ENCODE peak calls at places on chromosomes 13 and 19, in four cellular contexts. One of them, this sample, is unnamed.

GRCh38 chr13:75505327-75505726 is 23.4 kb upstream of the TBC1D4 start:
- DNase-seq in neuronal stem cell: no peak
- DNase-seq in lung microvascular endothelial cell: no peak
- DNase-seq in stimulated activated CD4-positive, alpha-beta T cell treated with anti-CD3 and anti-CD28 coated beads, Interleukin-2, amount 100 ng/mL, for 48 hours: no peak
- DNase-seq in this sample: no peak

GRCh38 chr19:3642987-3643386 is 16.4 kb upstream of the CACTIN start:
- DNase-seq in neuronal stem cell: no peak
- DNase-seq in lung microvascular endothelial cell: peak; percentile 28
- DNase-seq in stimulated activated CD4-positive, alpha-beta T cell treated with anti-CD3 and anti-CD28 coated beads, Interleukin-2, amount 100 ng/mL, for 48 hours: peak; percentile 29
- DNase-seq in this sample: no peak

GRCh38 chr19:41323430-41324125 is 13.6 kb downstream of the CCDC97 start:
- DNase-seq in neuronal stem cell: no peak
- DNase-seq in lung microvascular endothelial cell: peak; percentile 91
- DNase-seq in stimulated activated CD4-positive, alpha-beta T cell treated with anti-CD3 and anti-CD28 coated beads, Interleukin-2, amount 100 ng/mL, for 48 hours: no peak
- DNase-seq in this sample: no peak

GRCh38 chr13:18212873-18213272 is 968.8 kb downstream of the TUBA3C start:
- DNase-seq in neuronal stem cell: peak; percentile 32
- DNase-seq in lung microvascular endothelial cell: no peak
- DNase-seq in stimulated activated CD4-positive, alpha-beta T cell treated with anti-CD3 and anti-CD28 coated beads, Interleukin-2, amount 100 ng/mL, for 48 hours: no peak
- DNase-seq in this sample: no peak

GRCh38 chr19:15091918-15092753 is 10.1 kb downstream of the OR1I1 start:
- DNase-seq in neuronal stem cell: peak; percentile 72
- DNase-seq in lung microvascular endothelial cell: peak; percentile 78
- DNase-seq in stimulated activated CD4-positive, alpha-beta T cell treated with anti-CD3 and anti-CD28 coated beads, Interleukin-2, amount 100 ng/mL, for 48 hours: peak; percentile 44
- DNase-seq in this sample: no peak

GRCh38 chr13:46516624-46517318 is 36.2 kb upstream of the LRCH1 start:
- DNase-seq in neuronal stem cell: no peak
- DNase-seq in lung microvascular endothelial cell: no peak
- DNase-seq in stimulated activated CD4-positive, alpha-beta T cell treated with anti-CD3 and anti-CD28 coated beads, Interleukin-2, amount 100 ng/mL, for 48 hours: no peak
- DNase-seq in this sample: no peak

GRCh38 chr19:56136362-56136761 is 4.7 kb upstream of the ZNF444 start:
- DNase-seq in neuronal stem cell: no peak
- DNase-seq in lung microvascular endothelial cell: no peak
- DNase-seq in stimulated activated CD4-positive, alpha-beta T cell treated with anti-CD3 and anti-CD28 coated beads, Interleukin-2, amount 100 ng/mL, for 48 hours: no peak
- DNase-seq in this sample: no peak

GRCh38 chr19:27828781-27829275 is 1384.1 kb downstream of the UQCRFS1 start:
- DNase-seq in neuronal stem cell: no peak
- DNase-seq in lung microvascular endothelial cell: no peak
- DNase-seq in stimulated activated CD4-positive, alpha-beta T cell treated with anti-CD3 and anti-CD28 coated beads, Interleukin-2, amount 100 ng/mL, for 48 hours: no peak
- DNase-seq in this sample: no peak

GRCh38 chr19:41901707-41902360 is 18.9 kb downstream of the ARHGEF1 start:
- DNase-seq in neuronal stem cell: no peak
- DNase-seq in lung microvascular endothelial cell: no peak
- DNase-seq in stimulated activated CD4-positive, alpha-beta T cell treated with anti-CD3 and anti-CD28 coated beads, Interleukin-2, amount 100 ng/mL, for 48 hours: no peak
- DNase-seq in this sample: no peak

GRCh38 chr13:34076943-34077703 is 259.2 kb downstream of the RFC3 start:
- DNase-seq in neuronal stem cell: no peak
- DNase-seq in lung microvascular endothelial cell: peak; percentile 32
- DNase-seq in stimulated activated CD4-positive, alpha-beta T cell treated with anti-CD3 and anti-CD28 coated beads, Interleukin-2, amount 100 ng/mL, for 48 hours: no peak
- DNase-seq in this sample: no peak

GRCh38 chr19:7907122-7907521 is 3.4 kb downstream of the MAP2K7 start:
- DNase-seq in neuronal stem cell: no peak
- DNase-seq in lung microvascular endothelial cell: no peak
- DNase-seq in stimulated activated CD4-positive, alpha-beta T cell treated with anti-CD3 and anti-CD28 coated beads, Interleukin-2, amount 100 ng/mL, for 48 hours: no peak
- DNase-seq in this sample: no peak

GRCh38 chr13:40024578-40024952 is 369.1 kb downstream of the COG6 start:
- DNase-seq in neuronal stem cell: no peak
- DNase-seq in lung microvascular endothelial cell: no peak
- DNase-seq in stimulated activated CD4-positive, alpha-beta T cell treated with anti-CD3 and anti-CD28 coated beads, Interleukin-2, amount 100 ng/mL, for 48 hours: no peak
- DNase-seq in this sample: no peak

GRCh38 chr13:63012016-63012415 is 1596.4 kb upstream of the PCDH20 start:
- DNase-seq in neuronal stem cell: no peak
- DNase-seq in lung microvascular endothelial cell: no peak
- DNase-seq in stimulated activated CD4-positive, alpha-beta T cell treated with anti-CD3 and anti-CD28 coated beads, Interleukin-2, amount 100 ng/mL, for 48 hours: no peak
- DNase-seq in this sample: no peak

GRCh38 chr13:29909975-29910674 is 59.7 kb upstream of the UBL3 start:
- DNase-seq in neuronal stem cell: no peak
- DNase-seq in lung microvascular endothelial cell: no peak
- DNase-seq in stimulated activated CD4-positive, alpha-beta T cell treated with anti-CD3 and anti-CD28 coated beads, Interleukin-2, amount 100 ng/mL, for 48 hours: no peak
- DNase-seq in this sample: no peak

GRCh38 chr13:100290165-100290801 is 201.4 kb downstream of the PCCA start:
- DNase-seq in neuronal stem cell: no peak
- DNase-seq in lung microvascular endothelial cell: no peak
- DNase-seq in stimulated activated CD4-positive, alpha-beta T cell treated with anti-CD3 and anti-CD28 coated beads, Interleukin-2, amount 100 ng/mL, for 48 hours: no peak
- DNase-seq in this sample: no peak

GRCh38 chr19:3607398-3608078 is 863 bp upstream of the TBXA2R start:
- DNase-seq in neuronal stem cell: no peak
- DNase-seq in lung microvascular endothelial cell: peak; percentile 42
- DNase-seq in stimulated activated CD4-positive, alpha-beta T cell treated with anti-CD3 and anti-CD28 coated beads, Interleukin-2, amount 100 ng/mL, for 48 hours: no peak
- DNase-seq in this sample: no peak

GRCh38 chr13:94712812-94713555 is 639 bp upstream of the SOX21 start:
- DNase-seq in neuronal stem cell: no peak
- DNase-seq in lung microvascular endothelial cell: peak; percentile 72
- DNase-seq in stimulated activated CD4-positive, alpha-beta T cell treated with anti-CD3 and anti-CD28 coated beads, Interleukin-2, amount 100 ng/mL, for 48 hours: no peak
- DNase-seq in this sample: peak; percentile 74

GRCh38 chr13:42048625-42049453 is at the start of gene DGKH:
- DNase-seq in neuronal stem cell: peak; percentile 72
- DNase-seq in lung microvascular endothelial cell: peak; percentile 71
- DNase-seq in stimulated activated CD4-positive, alpha-beta T cell treated with anti-CD3 and anti-CD28 coated beads, Interleukin-2, amount 100 ng/mL, for 48 hours: peak; percentile 57
- DNase-seq in this sample: peak; percentile 79

GRCh38 chr19:39166571-39167391 is 30.0 kb upstream of the NCCRP1 start:
- DNase-seq in neuronal stem cell: no peak
- DNase-seq in lung microvascular endothelial cell: peak; percentile 89
- DNase-seq in stimulated activated CD4-positive, alpha-beta T cell treated with anti-CD3 and anti-CD28 coated beads, Interleukin-2, amount 100 ng/mL, for 48 hours: no peak
- DNase-seq in this sample: no peak

GRCh38 chr19:19062454-19063182 is 1.2 kb upstream of the SLC25A42 start:
- DNase-seq in neuronal stem cell: no peak
- DNase-seq in lung microvascular endothelial cell: no peak
- DNase-seq in stimulated activated CD4-positive, alpha-beta T cell treated with anti-CD3 and anti-CD28 coated beads, Interleukin-2, amount 100 ng/mL, for 48 hours: peak; percentile 11
- DNase-seq in this sample: no peak

GRCh38 chr13:89239361-89240127 is 1568.4 kb downstream of the SLITRK5 start:
- DNase-seq in neuronal stem cell: no peak
- DNase-seq in lung microvascular endothelial cell: no peak
- DNase-seq in stimulated activated CD4-positive, alpha-beta T cell treated with anti-CD3 and anti-CD28 coated beads, Interleukin-2, amount 100 ng/mL, for 48 hours: no peak
- DNase-seq in this sample: no peak

GRCh38 chr19:48630289-48631036 is 6.7 kb downstream of the DBP start:
- DNase-seq in neuronal stem cell: no peak
- DNase-seq in lung microvascular endothelial cell: peak; percentile 57
- DNase-seq in stimulated activated CD4-positive, alpha-beta T cell treated with anti-CD3 and anti-CD28 coated beads, Interleukin-2, amount 100 ng/mL, for 48 hours: no peak
- DNase-seq in this sample: no peak

GRCh38 chr19:48569814-48570213 is 17.8 kb downstream of the SULT2B1 start:
- DNase-seq in neuronal stem cell: no peak
- DNase-seq in lung microvascular endothelial cell: no peak
- DNase-seq in stimulated activated CD4-positive, alpha-beta T cell treated with anti-CD3 and anti-CD28 coated beads, Interleukin-2, amount 100 ng/mL, for 48 hours: no peak
- DNase-seq in this sample: no peak

GRCh38 chr19:45601524-45602522 is at the start of gene GPR4:
- DNase-seq in neuronal stem cell: no peak
- DNase-seq in lung microvascular endothelial cell: peak; percentile 44
- DNase-seq in stimulated activated CD4-positive, alpha-beta T cell treated with anti-CD3 and anti-CD28 coated beads, Interleukin-2, amount 100 ng/mL, for 48 hours: no peak
- DNase-seq in this sample: no peak

GRCh38 chr19:6696239-6696820 is 24.1 kb downstream of the C3 start:
- DNase-seq in neuronal stem cell: no peak
- DNase-seq in lung microvascular endothelial cell: no peak
- DNase-seq in stimulated activated CD4-positive, alpha-beta T cell treated with anti-CD3 and anti-CD28 coated beads, Interleukin-2, amount 100 ng/mL, for 48 hours: no peak
- DNase-seq in this sample: no peak

GRCh38 chr19:33098023-33098652 is 17.2 kb downstream of the GPATCH1 start:
- DNase-seq in neuronal stem cell: no peak
- DNase-seq in lung microvascular endothelial cell: no peak
- DNase-seq in stimulated activated CD4-positive, alpha-beta T cell treated with anti-CD3 and anti-CD28 coated beads, Interleukin-2, amount 100 ng/mL, for 48 hours: no peak
- DNase-seq in this sample: no peak

GRCh38 chr19:54077334-54077733 is 3.8 kb downstream of the TARM1 start:
- DNase-seq in neuronal stem cell: no peak
- DNase-seq in lung microvascular endothelial cell: no peak
- DNase-seq in stimulated activated CD4-positive, alpha-beta T cell treated with anti-CD3 and anti-CD28 coated beads, Interleukin-2, amount 100 ng/mL, for 48 hours: no peak
- DNase-seq in this sample: no peak

GRCh38 chr19:17125728-17126677 is 50.4 kb downstream of the MYO9B start:
- DNase-seq in neuronal stem cell: no peak
- DNase-seq in lung microvascular endothelial cell: peak; percentile 71
- DNase-seq in stimulated activated CD4-positive, alpha-beta T cell treated with anti-CD3 and anti-CD28 coated beads, Interleukin-2, amount 100 ng/mL, for 48 hours: peak; percentile 45
- DNase-seq in this sample: no peak

GRCh38 chr13:33578786-33579185 is 239.2 kb upstream of the RFC3 start:
- DNase-seq in neuronal stem cell: no peak
- DNase-seq in lung microvascular endothelial cell: no peak
- DNase-seq in stimulated activated CD4-positive, alpha-beta T cell treated with anti-CD3 and anti-CD28 coated beads, Interleukin-2, amount 100 ng/mL, for 48 hours: no peak
- DNase-seq in this sample: no peak

GRCh38 chr19:6253886-6254285 is 25.9 kb downstream of the MLLT1 start:
- DNase-seq in neuronal stem cell: no peak
- DNase-seq in lung microvascular endothelial cell: no peak
- DNase-seq in stimulated activated CD4-positive, alpha-beta T cell treated with anti-CD3 and anti-CD28 coated beads, Interleukin-2, amount 100 ng/mL, for 48 hours: no peak
- DNase-seq in this sample: no peak

This sample was measured in type B pancreatic cell.